ENCODE peak calls at places on chromosomes 4 and X, in six cellular contexts. Q is T1000; U is stimulated activated CD4-positive, alpha-beta T cell treated with anti-CD3 and anti-CD28 coated beads, TNF-alpha, amount 100 ng/mL, for 4 hours; Y is foreskin melanocyte; N is breast epithelium; K is fibroblast of lung. F is an unnamed sample.

GRCh38 chr4:87476934-87477333 is 52.2 kb downstream of the SPARCL1 start:
- DNase-seq in U (no peak), Q (no peak), K (no peak), Y (no peak), N (no peak), F (no peak)

GRCh38 chr4:21664355-21664754 is 284.2 kb downstream of the KCNIP4 start:
- DNase-seq in K (no peak), Y (no peak), U (no peak), N (no peak), Q (no peak), F (no peak)

GRCh38 chrX:125952973-125953372 is 213.1 kb downstream of the DCAF12L2 start:
- DNase-seq in Q (no peak), U (no peak), Y (no peak), K (no peak), N (no peak), F (no peak)

GRCh38 chr4:40662962-40663604 is 33.4 kb upstream of the RBM47 start:
- DNase-seq in N (no peak), K (peak), U (no peak), Q (peak), Y (no peak), F (peak)

GRCh38 chr4:8745828-8746225 is 125.8 kb downstream of the HMX1 start:
- DNase-seq in U (no peak), Y (no peak), K (no peak), N (no peak), Q (no peak), F (no peak)

GRCh38 chr4:17613761-17614415 is 553 bp upstream of the MED28 start:
- DNase-seq in N (no peak), K (peak), U (peak), Q (peak), Y (no peak), F (no peak)

GRCh38 chrX:1167466-1167865 is 45.0 kb downstream of the CRLF2 start:
- DNase-seq in K (no peak), Q (no peak), Y (no peak), N (no peak), U (no peak), F (no peak)

GRCh38 chr4:125315571-125316390 is 1.0 kb downstream of the FAT4 start:
- DNase-seq in K (peak), U (no peak), Y (peak), N (no peak), Q (no peak), F (peak)

GRCh38 chrX:151552721-151553120 is 10.8 kb upstream of the PASD1 start:
- DNase-seq in U (no peak), Q (no peak), Y (no peak), N (no peak), K (no peak), F (no peak)

GRCh38 chr4:16461362-16461761 is 235.1 kb upstream of the TAPT1 start:
- DNase-seq in Q (no peak), N (no peak), U (no peak), K (peak), Y (peak), F (no peak)

GRCh38 chrX:112651766-112652165 is 28.0 kb downstream of the LHFPL1 start:
- DNase-seq in Q (no peak), U (no peak), N (no peak), Y (no peak), K (peak), F (no peak)

GRCh38 chrX:40539214-40540142 is 41.3 kb upstream of the ATP6AP2 start:
- DNase-seq in N (peak), U (peak), Y (no peak), K (peak), Q (no peak), F (no peak)

GRCh38 chr4:183266386-183266785 is 53.7 kb downstream of the CLDN22 start:
- DNase-seq in K (peak), N (no peak), U (no peak), Y (no peak), Q (no peak), F (no peak)

GRCh38 chrX:45497290-45497689 is 296.6 kb upstream of the DIPK2B start:
- DNase-seq in K (peak), U (no peak), N (no peak), Y (no peak), Q (no peak), F (no peak)

GRCh38 chr4:73223258-73223651 is 35.3 kb downstream of the ANKRD17 start:
- DNase-seq in U (no peak), Y (no peak), Q (no peak), K (no peak), N (no peak), F (no peak)

GRCh38 chr4:79663865-79664264 is 255.8 kb upstream of the GK2 start:
- DNase-seq in N (no peak), Y (no peak), Q (no peak), U (no peak), K (no peak), F (no peak)

GRCh38 chr4:181685911-181686310 is 557.3 kb upstream of the TENM3 start:
- DNase-seq in K (peak), Q (no peak), U (no peak), Y (no peak), N (no peak), F (no peak)

GRCh38 chr4:124980276-124980752 is 267.8 kb upstream of the ANKRD50 start:
- DNase-seq in U (no peak), Q (peak), K (peak), Y (no peak), N (no peak), F (no peak)

GRCh38 chr4:17721496-17722360 is 59.7 kb downstream of the FAM184B start:
- DNase-seq in Y (no peak), U (no peak), K (peak), N (no peak), Q (peak), F (no peak)

GRCh38 chrX:49100704-49101628 is 21.3 kb upstream of the WDR45 start:
- DNase-seq in U (peak), Q (peak), Y (peak), N (peak), K (peak), F (peak)

GRCh38 chr4:176690716-176691115 is 102.0 kb downstream of the VEGFC start:
- DNase-seq in Q (no peak), U (no peak), N (no peak), Y (no peak), K (no peak), F (no peak)

GRCh38 chrX:118855681-118856310 is 32.2 kb downstream of the ZCCHC12 start:
- DNase-seq in U (no peak), N (no peak), Q (no peak), Y (no peak), K (no peak), F (no peak)

F was measured in brain pericyte.